ENCODE peak calls at places on chromosomes 6 and 20, in ten cellular contexts. L is HFFc6, X is cardiac fibroblast, F is GM20000, N is ovary, B is progenitor cell of endocrine pancreas, W is BE2C, V is foreskin fibroblast, I is PC-3, R is endothelial cell. M is an unnamed sample.

GRCh38 chr6:56491606-56492328 is 150.9 kb downstream of the DST start:
- DNase-seq in V (peak), R (no peak), X (peak), F (no peak), N (peak), L (no peak), W (peak), B (no peak), I (peak), M (peak)

GRCh38 chr6:7758456-7758855 is 32.6 kb downstream of the BMP6 start:
- DNase-seq in X (peak), N (no peak), B (no peak), V (peak), I (peak), R (no peak), L (peak), F (no peak), W (no peak), M (peak)

GRCh38 chr6:7004581-7005297 is 103.0 kb upstream of the RREB1 start:
- DNase-seq in W (no peak), R (no peak), X (peak), F (no peak), N (no peak), L (no peak), B (no peak), V (no peak), I (no peak), M (no peak)

GRCh38 chr6:122568865-122569264 is 41.3 kb upstream of the PKIB start:
- DNase-seq in F (no peak), W (no peak), B (no peak), R (no peak), V (no peak), L (no peak), X (no peak), I (no peak), N (no peak), M (no peak)

GRCh38 chr6:87155920-87156600 is 695 bp downstream of the ZNF292 start:
- DNase-seq in F (peak), L (peak), W (peak), V (peak), X (peak), N (no peak), I (peak), R (peak), B (peak), M (peak)

GRCh38 chr6:138242987-138243592 is 24.8 kb upstream of the PBOV1 start:
- DNase-seq in B (no peak), R (no peak), L (no peak), I (peak), W (no peak), X (no peak), V (no peak), F (no peak), N (no peak), M (peak)

GRCh38 chr6:113690255-113690956 is 166.7 kb upstream of the MARCKS start:
- DNase-seq in R (no peak), L (peak), W (peak), B (no peak), F (peak), V (peak), N (no peak), I (peak), X (peak), M (peak)

GRCh38 chr20:50750145-50750671 is 18.8 kb downstream of the PARD6B start:
- DNase-seq in B (no peak), I (no peak), W (no peak), L (no peak), F (no peak), N (no peak), V (peak), R (no peak), X (no peak), M (no peak)

GRCh38 chr20:63206878-63207277 is 9.1 kb downstream of the YTHDF1 start:
- DNase-seq in R (no peak), X (no peak), W (no peak), L (peak), F (no peak), N (no peak), I (peak), B (no peak), V (peak), M (peak)

GRCh38 chr6:45619994-45620471 is 242.3 kb upstream of the SUPT3H start:
- DNase-seq in W (no peak), N (no peak), F (no peak), R (no peak), B (no peak), L (no peak), V (peak), I (no peak), X (peak), M (no peak)

GRCh38 chr6:132964101-132964867 is 149.9 kb downstream of the RPS12 start:
- DNase-seq in L (no peak), F (no peak), V (peak), B (no peak), W (peak), I (peak), X (peak), N (no peak), R (no peak), M (no peak)

GRCh38 chr20:47198254-47198671 is 158.2 kb downstream of the ZMYND8 start:
- DNase-seq in F (peak), W (no peak), V (peak), X (peak), N (no peak), R (no peak), I (peak), L (peak), B (no peak), M (peak)

GRCh38 chr20:21151791-21152190 is 25.9 kb downstream of the KIZ start:
- DNase-seq in W (no peak), F (no peak), R (no peak), X (no peak), B (no peak), I (no peak), L (no peak), N (no peak), V (peak), M (no peak)

GRCh38 chr6:113406051-113406695 is 451.0 kb upstream of the MARCKS start:
- DNase-seq in N (no peak), R (no peak), F (no peak), V (peak), B (no peak), I (no peak), L (no peak), W (no peak), X (peak), M (no peak)

GRCh38 chr6:53492860-53493634 is 51.9 kb downstream of the GCLC start:
- DNase-seq in N (peak), V (peak), B (no peak), W (peak), R (no peak), L (peak), X (peak), F (peak), I (peak), M (peak)

GRCh38 chr6:88780714-88781389 is 182.6 kb downstream of the RNGTT start:
- DNase-seq in I (peak), B (peak), V (peak), F (peak), L (peak), X (peak), N (peak), R (peak), W (peak), M (peak)

GRCh38 chr20:1577906-1578305 is 20.4 kb upstream of the SIRPD start:
- DNase-seq in N (no peak), L (no peak), X (no peak), V (no peak), B (no peak), W (no peak), R (no peak), I (peak), F (no peak), M (no peak)

GRCh38 chr6:108497883-108498282 is 62.8 kb upstream of the FOXO3 start:
- DNase-seq in B (no peak), V (peak), R (peak), F (peak), L (peak), N (no peak), I (peak), X (peak), W (peak), M (peak)

GRCh38 chr20:48295966-48296421 is 510.7 kb upstream of the SULF2 start:
- DNase-seq in R (no peak), B (no peak), W (no peak), F (no peak), N (no peak), V (peak), L (peak), I (no peak), X (peak), M (no peak)

GRCh38 chr20:32920066-32920465 is 61.3 kb downstream of the EFCAB8 start:
- DNase-seq in L (no peak), X (no peak), F (no peak), I (no peak), V (no peak), N (no peak), B (no peak), R (no peak), W (no peak), M (no peak)

GRCh38 chr20:1567392-1568165 is 10.1 kb upstream of the SIRPD start:
- DNase-seq in V (peak), I (peak), R (no peak), L (peak), W (no peak), X (peak), F (peak), B (no peak), N (no peak), M (peak)

GRCh38 chr6:19180348-19181073 is 656.7 kb upstream of the ID4 start:
- DNase-seq in R (no peak), I (no peak), L (no peak), B (no peak), X (peak), W (no peak), F (no peak), V (no peak), N (peak), M (peak)

GRCh38 chr6:119241540-119242309 is 107.8 kb downstream of the MAN1A1 start:
- DNase-seq in L (no peak), X (no peak), R (no peak), V (no peak), I (no peak), N (no peak), W (no peak), B (no peak), F (no peak), M (no peak)

GRCh38 chr6:145898376-145898775 is 65.8 kb downstream of the SHPRH start:
- DNase-seq in X (peak), R (no peak), V (peak), B (no peak), F (no peak), L (no peak), I (peak), N (no peak), W (no peak), M (peak)

GRCh38 chr6:110356778-110357177 is 1.4 kb downstream of the METTL24 start:
- DNase-seq in N (peak), F (no peak), B (no peak), I (no peak), R (no peak), L (no peak), X (no peak), W (no peak), V (no peak), M (no peak)

GRCh38 chr6:106103728-106104109 is 17.6 kb downstream of the PRDM1 start:
- DNase-seq in N (no peak), I (peak), W (no peak), B (no peak), L (no peak), F (no peak), X (no peak), V (no peak), R (no peak), M (no peak)

DNA sequence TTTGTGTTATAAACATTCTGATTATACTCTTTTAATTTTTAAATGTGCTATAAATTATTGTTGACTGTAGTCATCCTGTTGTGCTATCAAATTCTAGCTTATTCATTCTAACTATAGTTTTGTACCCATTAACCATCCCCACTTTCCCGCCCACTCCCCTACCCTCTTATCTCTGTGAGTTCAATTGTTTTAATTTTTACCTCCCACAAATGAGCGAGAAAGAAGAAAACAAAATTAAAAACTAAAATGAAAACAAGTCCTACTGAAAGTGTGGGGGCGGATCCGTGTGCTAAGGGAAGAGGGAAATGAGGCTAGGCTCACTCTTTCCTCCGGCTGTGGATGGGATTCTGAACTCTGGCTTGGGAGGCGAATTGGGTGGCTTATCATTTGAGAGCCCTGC is 6.6 kb upstream of the ZNF831 start:
- DNase-seq in X (no peak), F (no peak), R (no peak), B (no peak), W (no peak), I (no peak), L (no peak), V (no peak), N (no peak), M (no peak)
- TF ChIP-seq CTCF in X (no peak), F (no peak), R (no peak), B (no peak), W (no peak), I (no peak), L (no peak), V (no peak), N (no peak), M (no peak)

GRCh38 chr6:29967379-29968010 is 25.2 kb downstream of the HLA-A start:
- DNase-seq in R (no peak), B (no peak), X (no peak), F (no peak), N (no peak), V (no peak), I (peak), L (no peak), W (no peak), M (peak)
- TF ChIP-seq CTCF in R (no peak), B (no peak), X (peak), F (no peak), N (no peak), V (no peak), I (peak), L (peak), W (no peak), M (peak)

GRCh38 chr6:16514249-16514648 is 247.0 kb downstream of the ATXN1 start:
- DNase-seq in N (no peak), R (peak), I (peak), B (no peak), F (peak), V (peak), X (peak), W (no peak), L (peak), M (peak)
- TF ChIP-seq CTCF in N (peak), R (peak), I (peak), B (peak), F (no peak), V (peak), X (peak), W (peak), L (peak), M (peak)

GRCh38 chr6:31922942-31923341 is 4.6 kb upstream of the C2 start:
- DNase-seq in R (no peak), B (no peak), X (no peak), W (no peak), N (no peak), F (no peak), V (no peak), L (no peak), I (peak), M (peak)
- TF ChIP-seq CTCF in R (no peak), B (peak), X (no peak), W (peak), N (no peak), F (peak), V (no peak), L (no peak), I (peak), M (no peak)

GRCh38 chr6:144216668-144217218 is 66.4 kb downstream of the STX11 start:
- DNase-seq in W (no peak), N (no peak), R (no peak), L (peak), B (no peak), V (no peak), I (no peak), F (peak), X (no peak), M (no peak)
- TF ChIP-seq CTCF in W (no peak), N (no peak), R (no peak), L (no peak), B (no peak), V (peak), I (no peak), F (no peak), X (peak), M (no peak)

DNA sequence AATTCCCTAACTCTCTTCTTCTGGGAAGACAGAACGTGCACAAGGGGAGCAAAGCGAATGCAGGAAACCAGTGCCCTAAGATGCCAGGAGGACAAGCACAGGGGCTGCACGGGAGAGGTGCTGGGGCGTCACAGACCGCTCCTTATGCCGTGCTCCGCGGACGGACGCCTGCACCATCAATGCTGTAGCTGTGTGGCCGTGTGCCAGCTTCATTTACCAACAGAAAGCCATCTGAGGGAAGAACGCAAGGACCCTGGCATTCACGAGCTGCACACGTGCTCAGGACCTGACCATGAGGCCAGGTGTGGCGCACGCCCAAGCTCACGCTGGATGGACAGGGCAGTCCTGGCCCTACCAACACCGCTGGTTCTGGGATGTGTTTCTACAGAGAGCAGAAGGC is 35.4 kb downstream of the WDR27 start:
- DNase-seq in B (no peak), N (no peak), V (no peak), X (no peak), F (no peak), R (no peak), I (no peak), W (no peak), L (no peak), M (no peak)
- TF ChIP-seq CTCF in B (no peak), N (no peak), V (no peak), X (no peak), F (no peak), R (no peak), I (no peak), W (no peak), L (no peak), M (no peak)

GRCh38 chr6:76634695-76635094 is 562.2 kb upstream of the IMPG1 start:
- DNase-seq in X (no peak), F (no peak), L (no peak), N (no peak), V (no peak), B (no peak), I (no peak), W (no peak), R (no peak), M (no peak)

GRCh38 chr6:76631641-76632040 is 559.2 kb upstream of the IMPG1 start:
- DNase-seq in W (no peak), N (no peak), B (no peak), F (no peak), I (no peak), X (no peak), R (no peak), V (no peak), L (no peak), M (no peak)

GRCh38 chr6:76633259-76633658 is 560.8 kb upstream of the IMPG1 start:
- DNase-seq in B (no peak), L (no peak), F (no peak), V (no peak), R (no peak), I (no peak), N (no peak), X (no peak), W (no peak), M (peak)
- TF ChIP-seq CTCF in B (peak), L (no peak), F (no peak), V (no peak), R (no peak), I (no peak), N (no peak), X (no peak), W (peak), M (no peak)

DNA sequence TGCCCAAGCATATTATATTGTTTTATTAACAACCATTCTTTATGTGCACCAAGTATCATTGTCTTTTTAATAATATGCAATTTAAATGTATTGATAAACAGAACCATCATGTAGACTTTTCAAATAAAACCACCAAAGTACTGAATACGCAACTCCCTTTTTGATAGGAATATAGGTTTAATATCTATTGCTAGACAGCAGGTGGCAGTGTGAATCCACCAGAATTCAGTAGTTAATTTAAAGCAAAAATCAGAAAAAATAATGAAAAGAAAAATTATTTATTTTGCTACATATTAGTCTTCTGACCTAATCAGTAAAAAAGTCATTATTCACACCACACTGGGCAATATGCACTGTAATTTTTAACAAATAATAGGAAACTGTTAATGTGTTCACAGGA is 143.7 kb downstream of the KLHL32 start:
- DNase-seq in L (peak), R (peak), N (no peak), W (peak), B (no peak), V (peak), F (no peak), X (peak), I (peak), M (peak)
- TF ChIP-seq CTCF in L (peak), R (peak), N (no peak), W (peak), B (peak), V (peak), F (peak), X (peak), I (peak), M (peak)

DNA sequence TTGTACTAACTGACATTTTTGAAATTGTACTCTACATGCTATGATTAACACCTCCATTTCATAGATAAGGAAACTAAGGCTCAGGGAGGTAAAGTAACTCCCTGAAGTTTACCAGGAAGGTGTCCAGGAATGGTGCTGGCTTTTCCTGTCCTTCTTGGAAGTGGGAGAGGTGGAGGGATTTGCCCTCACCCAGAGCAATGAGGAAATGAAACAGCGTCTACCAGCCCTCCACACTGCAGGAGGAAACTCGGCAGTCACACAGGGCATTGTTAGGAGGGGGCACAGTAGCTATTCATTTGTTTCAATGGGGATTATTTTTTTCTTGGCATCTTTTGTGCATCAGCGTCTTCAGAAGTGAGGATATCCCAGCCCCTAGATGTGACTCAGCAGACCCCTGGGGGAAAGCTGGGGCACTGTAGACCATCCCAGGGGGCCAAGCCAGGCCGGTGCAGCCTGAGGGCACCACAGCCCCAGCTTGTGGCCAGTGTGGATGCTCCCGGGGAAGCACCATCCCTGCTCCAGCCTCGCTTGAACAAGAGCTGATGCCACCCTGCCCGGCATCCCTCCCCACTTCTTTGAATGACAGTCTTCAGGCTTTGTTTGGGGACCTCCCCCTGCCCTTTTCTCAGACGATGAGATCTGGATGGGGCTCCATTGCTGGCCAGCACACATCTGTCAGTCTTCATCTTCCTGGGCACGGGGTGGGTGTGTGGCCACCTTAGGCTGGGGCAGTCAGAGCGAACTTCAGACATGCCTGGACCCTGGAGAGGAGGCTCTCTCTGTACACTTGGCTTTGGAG is 224.4 kb upstream of the PMEPA1 start:
- DNase-seq in I (no peak), W (peak), F (no peak), N (no peak), V (no peak), L (no peak), X (no peak), R (no peak), B (no peak), M (no peak)
- TF ChIP-seq CTCF in I (no peak), W (peak), F (no peak), N (no peak), V (no peak), L (no peak), X (no peak), R (no peak), B (no peak), M (no peak)